ENCODE peak calls at places on chromosomes 7 and 10, in six cellular contexts. One of them, this sample, is unnamed. For H3K9me3 and H3K36me3, the result is how much of the 10 kb centered on the place peaks cover.

GRCh38 chr10:71014021-71014782 is 125.8 kb upstream of the PCBD1 start:
- DNase-seq in CD4-positive, alpha-beta memory T cell: no peak
- DNase-seq in cardiac muscle cell: no peak
- DNase-seq in prostate gland: no peak
- DNase-seq in kidney: no peak
- DNase-seq in CD8-positive, alpha-beta T cell: no peak
- DNase-seq in this sample: no peak

GRCh38 chr10:404341-404740 is 269.1 kb downstream of the ZMYND11 start:
- DNase-seq in prostate gland: no peak
- DNase-seq in CD4-positive, alpha-beta memory T cell: no peak
- DNase-seq in cardiac muscle cell: peak
- DNase-seq in CD8-positive, alpha-beta T cell: no peak
- DNase-seq in kidney: no peak
- DNase-seq in this sample: no peak

GRCh38 chr10:76435154-76435553 is 1003.7 kb downstream of the LRMDA start:
- DNase-seq in kidney: no peak
- DNase-seq in CD4-positive, alpha-beta memory T cell: no peak
- DNase-seq in CD8-positive, alpha-beta T cell: no peak
- DNase-seq in prostate gland: no peak
- DNase-seq in cardiac muscle cell: no peak
- DNase-seq in this sample: no peak

GRCh38 chr7:134741901-134742635 is 37.4 kb upstream of the CALD1 start:
- DNase-seq in CD8-positive, alpha-beta T cell: no peak
- DNase-seq in prostate gland: no peak
- DNase-seq in kidney: no peak
- DNase-seq in CD4-positive, alpha-beta memory T cell: no peak
- DNase-seq in cardiac muscle cell: peak
- DNase-seq in this sample: peak

GRCh38 chr7:102173669-102174068 is 113.0 kb upstream of the SH2B2 start:
- DNase-seq in prostate gland: no peak
- DNase-seq in kidney: no peak
- DNase-seq in cardiac muscle cell: no peak
- DNase-seq in CD8-positive, alpha-beta T cell: no peak
- DNase-seq in CD4-positive, alpha-beta memory T cell: no peak
- DNase-seq in this sample: no peak

GRCh38 chr7:27678617-27679260 is 16.1 kb upstream of the HIBADH start:
- DNase-seq in cardiac muscle cell: no peak
- DNase-seq in CD4-positive, alpha-beta memory T cell: no peak
- DNase-seq in CD8-positive, alpha-beta T cell: no peak
- DNase-seq in kidney: no peak
- DNase-seq in prostate gland: no peak
- DNase-seq in this sample: no peak

GRCh38 chr7:46191776-46192175 is 270.7 kb upstream of the IGFBP3 start:
- DNase-seq in prostate gland: no peak
- DNase-seq in kidney: no peak
- DNase-seq in CD8-positive, alpha-beta T cell: no peak
- DNase-seq in CD4-positive, alpha-beta memory T cell: no peak
- DNase-seq in cardiac muscle cell: no peak
- DNase-seq in this sample: no peak

GRCh38 chr7:140455743-140456142 is 23.6 kb downstream of the MKRN1 start:
- DNase-seq in cardiac muscle cell: no peak
- DNase-seq in kidney: no peak
- DNase-seq in prostate gland: no peak
- DNase-seq in CD8-positive, alpha-beta T cell: no peak
- DNase-seq in CD4-positive, alpha-beta memory T cell: no peak
- DNase-seq in this sample: no peak

GRCh38 chr10:5411941-5412276 is 448 bp upstream of the NET1 start:
- DNase-seq in cardiac muscle cell: no peak
- DNase-seq in kidney: no peak
- DNase-seq in CD4-positive, alpha-beta memory T cell: no peak
- DNase-seq in CD8-positive, alpha-beta T cell: no peak
- DNase-seq in prostate gland: no peak
- DNase-seq in this sample: no peak

GRCh38 chr10:117612113-117612512 is 69.6 kb downstream of the EMX2 start:
- DNase-seq in CD4-positive, alpha-beta memory T cell: no peak
- DNase-seq in cardiac muscle cell: no peak
- DNase-seq in prostate gland: no peak
- DNase-seq in CD8-positive, alpha-beta T cell: no peak
- DNase-seq in kidney: no peak
- DNase-seq in this sample: no peak

GRCh38 chr10:28058746-28059145 is 59.9 kb upstream of the ODAD2 start:
- DNase-seq in CD8-positive, alpha-beta T cell: no peak
- DNase-seq in cardiac muscle cell: no peak
- DNase-seq in CD4-positive, alpha-beta memory T cell: no peak
- DNase-seq in kidney: no peak
- DNase-seq in prostate gland: no peak
- DNase-seq in this sample: no peak

GRCh38 chr7:157442456-157442855 is 105.7 kb downstream of the DNAJB6 start:
- DNase-seq in cardiac muscle cell: no peak
- DNase-seq in CD8-positive, alpha-beta T cell: no peak
- DNase-seq in kidney: peak
- DNase-seq in prostate gland: no peak
- DNase-seq in CD4-positive, alpha-beta memory T cell: no peak
- DNase-seq in this sample: peak

GRCh38 chr10:509361-510102 is 179.9 kb downstream of the DIP2C start:
- DNase-seq in cardiac muscle cell: no peak
- DNase-seq in kidney: peak
- DNase-seq in CD4-positive, alpha-beta memory T cell: no peak
- DNase-seq in prostate gland: no peak
- DNase-seq in CD8-positive, alpha-beta T cell: no peak
- DNase-seq in this sample: no peak

GRCh38 chr7:41096921-41097320 is 606.0 kb downstream of the INHBA start:
- DNase-seq in cardiac muscle cell: peak
- DNase-seq in CD8-positive, alpha-beta T cell: no peak
- DNase-seq in kidney: no peak
- DNase-seq in CD4-positive, alpha-beta memory T cell: no peak
- DNase-seq in prostate gland: no peak
- DNase-seq in this sample: no peak

GRCh38 chr10:3948843-3949242 is 163.8 kb upstream of the KLF6 start:
- DNase-seq in CD8-positive, alpha-beta T cell: peak
- DNase-seq in prostate gland: no peak
- DNase-seq in kidney: no peak
- DNase-seq in CD4-positive, alpha-beta memory T cell: peak
- DNase-seq in cardiac muscle cell: peak
- DNase-seq in this sample: no peak

GRCh38 chr10:12518024-12518423 is 168.7 kb downstream of the CAMK1D start:
- DNase-seq in kidney: no peak
- DNase-seq in cardiac muscle cell: no peak
- DNase-seq in prostate gland: no peak
- DNase-seq in CD8-positive, alpha-beta T cell: no peak
- DNase-seq in CD4-positive, alpha-beta memory T cell: no peak
- DNase-seq in this sample: no peak

GRCh38 chr10:21398549-21399345 is 126.7 kb downstream of the SKIDA1 start:
- DNase-seq in prostate gland: no peak
- DNase-seq in CD8-positive, alpha-beta T cell: no peak
- DNase-seq in kidney: no peak
- DNase-seq in cardiac muscle cell: no peak
- DNase-seq in CD4-positive, alpha-beta memory T cell: no peak
- DNase-seq in this sample: no peak

GRCh38 chr10:71009031-71009605 is 120.8 kb upstream of the PCBD1 start:
- DNase-seq in kidney: no peak
- DNase-seq in CD8-positive, alpha-beta T cell: no peak
- DNase-seq in CD4-positive, alpha-beta memory T cell: no peak
- DNase-seq in prostate gland: no peak
- DNase-seq in cardiac muscle cell: no peak
- DNase-seq in this sample: no peak

GRCh38 chr10:24467094-24467493 is 256.6 kb downstream of the ARHGAP21 start:
- DNase-seq in kidney: no peak
- DNase-seq in CD4-positive, alpha-beta memory T cell: no peak
- DNase-seq in prostate gland: no peak
- DNase-seq in CD8-positive, alpha-beta T cell: no peak
- DNase-seq in cardiac muscle cell: no peak
- DNase-seq in this sample: no peak

GRCh38 chr10:29039659-29040309 is 249.1 kb upstream of the LYZL1 start:
- DNase-seq in prostate gland: no peak
- DNase-seq in kidney: peak
- DNase-seq in CD8-positive, alpha-beta T cell: no peak
- DNase-seq in cardiac muscle cell: peak
- DNase-seq in CD4-positive, alpha-beta memory T cell: no peak
- DNase-seq in this sample: no peak

GRCh38 chr7:83921798-83922607 is 272.6 kb downstream of the SEMA3A start:
- DNase-seq in kidney: no peak
- DNase-seq in cardiac muscle cell: peak
- DNase-seq in prostate gland: no peak
- DNase-seq in CD8-positive, alpha-beta T cell: no peak
- DNase-seq in CD4-positive, alpha-beta memory T cell: no peak
- DNase-seq in this sample: no peak

GRCh38 chr10:77179015-77179695 is 458.5 kb downstream of the KCNMA1 start:
- DNase-seq in prostate gland: peak
- DNase-seq in CD8-positive, alpha-beta T cell: no peak
- DNase-seq in kidney: no peak
- DNase-seq in CD4-positive, alpha-beta memory T cell: no peak
- DNase-seq in cardiac muscle cell: peak
- DNase-seq in this sample: peak

GRCh38 chr10:59580257-59580863 is 129.3 kb downstream of the SLC16A9 start:
- DNase-seq in kidney: no peak
- DNase-seq in cardiac muscle cell: peak
- DNase-seq in CD8-positive, alpha-beta T cell: no peak
- DNase-seq in prostate gland: no peak
- DNase-seq in CD4-positive, alpha-beta memory T cell: no peak
- DNase-seq in this sample: no peak

GRCh38 chr10:31242902-31243301 is 76.1 kb upstream of the ZEB1 start:
- DNase-seq in cardiac muscle cell: peak
- DNase-seq in prostate gland: no peak
- DNase-seq in CD4-positive, alpha-beta memory T cell: no peak
- DNase-seq in CD8-positive, alpha-beta T cell: no peak
- DNase-seq in kidney: no peak
- DNase-seq in this sample: peak

GRCh38 chr10:29648114-29648982 is 13.6 kb upstream of the SVIL start:
- DNase-seq in prostate gland: no peak
- DNase-seq in CD8-positive, alpha-beta T cell: peak
- DNase-seq in cardiac muscle cell: peak
- DNase-seq in CD4-positive, alpha-beta memory T cell: peak
- DNase-seq in kidney: no peak
- DNase-seq in this sample: no peak

GRCh38 chr7:2012981-2013380 is 219.8 kb downstream of the MAD1L1 start:
- DNase-seq in CD4-positive, alpha-beta memory T cell: no peak
- DNase-seq in prostate gland: no peak
- DNase-seq in cardiac muscle cell: peak
- DNase-seq in kidney: peak
- DNase-seq in CD8-positive, alpha-beta T cell: no peak
- DNase-seq in this sample: peak

GRCh38 chr7:153934048-153934447 is 118.2 kb upstream of the DPP6 start:
- DNase-seq in CD4-positive, alpha-beta memory T cell: no peak
- DNase-seq in kidney: no peak
- DNase-seq in CD8-positive, alpha-beta T cell: no peak
- DNase-seq in prostate gland: no peak
- DNase-seq in cardiac muscle cell: no peak
- DNase-seq in this sample: no peak

DNA sequence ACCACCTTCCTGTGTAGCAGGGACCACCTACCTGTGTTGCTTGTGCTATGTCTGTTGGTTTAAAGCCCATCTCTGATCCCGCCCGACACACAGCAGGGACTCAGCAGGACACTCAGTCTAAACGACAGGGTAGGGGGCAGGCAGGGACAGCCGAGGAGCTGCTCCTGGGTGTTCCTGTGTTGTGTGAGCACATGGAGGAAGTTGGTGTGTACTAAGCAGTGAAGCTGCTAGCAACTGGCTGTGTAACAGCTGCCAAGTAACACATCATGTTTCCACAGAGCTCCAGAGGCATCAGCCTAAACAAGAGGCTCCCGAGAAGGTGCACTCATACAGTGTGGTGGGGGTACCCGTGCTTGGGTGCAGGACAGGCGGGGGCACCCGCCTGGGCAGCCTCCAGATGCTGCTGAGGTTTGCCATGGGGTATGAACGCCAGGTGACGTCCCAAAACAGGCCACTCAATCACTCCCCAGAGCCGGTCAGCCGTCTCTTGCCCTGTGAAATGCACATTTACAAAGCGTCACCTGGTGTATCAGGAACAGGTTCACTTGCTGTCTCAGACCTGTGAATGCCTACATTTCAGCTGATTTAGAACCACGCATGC is 59.6 kb downstream of the PTPRN2 start:
- DNase-seq in prostate gland: no peak
- DNase-seq in kidney: peak
- DNase-seq in cardiac muscle cell: no peak
- DNase-seq in CD4-positive, alpha-beta memory T cell: no peak
- DNase-seq in CD8-positive, alpha-beta T cell: no peak
- DNase-seq in this sample: no peak
- H3K9me3 ChIP-seq in prostate gland: under half
- H3K9me3 ChIP-seq in kidney: under half
- H3K9me3 ChIP-seq in cardiac muscle cell: under half
- H3K9me3 ChIP-seq in CD4-positive, alpha-beta memory T cell: under half
- H3K9me3 ChIP-seq in CD8-positive, alpha-beta T cell: under half
- H3K9me3 ChIP-seq in this sample: under half

DNA sequence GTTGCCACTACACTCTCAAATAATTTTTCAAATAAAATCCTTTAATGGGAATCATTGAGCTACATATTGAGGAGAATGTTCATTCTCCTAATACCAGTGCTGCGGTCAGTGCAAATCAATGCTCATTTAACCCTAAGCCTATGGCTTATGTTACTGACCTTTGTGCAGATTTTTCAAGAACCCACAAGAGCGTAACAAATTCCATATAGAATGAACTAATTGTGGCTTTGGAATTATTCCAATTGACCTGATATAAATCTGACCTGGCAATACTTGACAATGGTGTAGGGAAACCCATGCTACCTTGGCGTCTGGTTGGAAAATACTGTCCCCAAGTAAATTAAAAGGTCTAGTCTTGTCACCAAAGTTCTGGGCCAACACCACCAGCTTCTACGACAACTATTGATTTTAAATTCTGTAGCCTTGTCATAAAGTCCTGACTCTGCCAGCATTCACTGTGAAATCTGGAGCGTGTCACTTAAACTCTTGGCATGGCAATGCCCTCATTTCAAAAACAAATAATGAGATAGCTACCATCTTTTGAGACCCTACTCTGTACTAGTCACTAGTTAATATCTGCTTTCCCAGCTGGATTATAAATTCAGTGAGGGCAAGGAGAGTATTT is 320.9 kb downstream of the AHR start:
- DNase-seq in kidney: no peak
- DNase-seq in cardiac muscle cell: no peak
- DNase-seq in CD8-positive, alpha-beta T cell: no peak
- DNase-seq in CD4-positive, alpha-beta memory T cell: no peak
- DNase-seq in prostate gland: no peak
- DNase-seq in this sample: no peak
- H3K36me3 ChIP-seq in kidney: under half
- H3K36me3 ChIP-seq in cardiac muscle cell: under half
- H3K36me3 ChIP-seq in CD8-positive, alpha-beta T cell: under half
- H3K36me3 ChIP-seq in CD4-positive, alpha-beta memory T cell: under half
- H3K36me3 ChIP-seq in prostate gland: under half
- H3K36me3 ChIP-seq in this sample: under half

GRCh38 chr7:80774843-80775242 is 136.4 kb downstream of the CD36 start:
- DNase-seq in CD4-positive, alpha-beta memory T cell: no peak
- DNase-seq in prostate gland: no peak
- DNase-seq in kidney: no peak
- DNase-seq in cardiac muscle cell: no peak
- DNase-seq in CD8-positive, alpha-beta T cell: no peak
- DNase-seq in this sample: no peak
- H3K27ac ChIP-seq in CD4-positive, alpha-beta memory T cell: no peak
- H3K27ac ChIP-seq in prostate gland: no peak
- H3K27ac ChIP-seq in kidney: no peak
- H3K27ac ChIP-seq in cardiac muscle cell: no peak
- H3K27ac ChIP-seq in CD8-positive, alpha-beta T cell: no peak
- H3K27ac ChIP-seq in this sample: no peak

GRCh38 chr10:109126016-109126415 is 797.3 kb downstream of the XPNPEP1 start:
- DNase-seq in kidney: no peak
- DNase-seq in CD8-positive, alpha-beta T cell: no peak
- DNase-seq in cardiac muscle cell: no peak
- DNase-seq in prostate gland: no peak
- DNase-seq in CD4-positive, alpha-beta memory T cell: no peak
- DNase-seq in this sample: no peak

GRCh38 chr10:109126541-109126940 is 796.8 kb downstream of the XPNPEP1 start:
- DNase-seq in cardiac muscle cell: no peak
- DNase-seq in kidney: no peak
- DNase-seq in CD4-positive, alpha-beta memory T cell: no peak
- DNase-seq in CD8-positive, alpha-beta T cell: no peak
- DNase-seq in prostate gland: no peak
- DNase-seq in this sample: no peak

GRCh38 chr10:109127363-109127762 is 795.9 kb downstream of the XPNPEP1 start:
- DNase-seq in CD8-positive, alpha-beta T cell: no peak
- DNase-seq in prostate gland: no peak
- DNase-seq in CD4-positive, alpha-beta memory T cell: no peak
- DNase-seq in kidney: no peak
- DNase-seq in cardiac muscle cell: no peak
- DNase-seq in this sample: no peak
- H3K9me3 ChIP-seq in CD8-positive, alpha-beta T cell: under half
- H3K9me3 ChIP-seq in prostate gland: under half
- H3K9me3 ChIP-seq in CD4-positive, alpha-beta memory T cell: under half
- H3K9me3 ChIP-seq in kidney: under half
- H3K9me3 ChIP-seq in cardiac muscle cell: under half
- H3K9me3 ChIP-seq in this sample: under half